ENCODE peak calls at places on chromosome 20, in five cellular contexts. X is GM23248, H is mucosa of descending colon, W is K562, F is stomach. C is an unnamed sample. For H3K4me1, the result is how much of the 10 kb centered on the place peaks cover.

GRCh38 chr20:61493798-61494305 is 241.8 kb downstream of the CDH4 start:
- DNase-seq in X (no peak), H (no peak), W (no peak), F (no peak), C (no peak)

GRCh38 chr20:34663213-34663943 is 13.5 kb downstream of the PIGU start:
- DNase-seq in X (no peak), H (no peak), W (no peak), F (no peak), C (no peak)

GRCh38 chr20:50799176-50799889 is 4.5 kb downstream of the BCAS4 start:
- DNase-seq in X (no peak), H (no peak), W (peak), F (no peak), C (no peak)

GRCh38 chr20:63116412-63117106 is 99.4 kb downstream of the YTHDF1 start:
- DNase-seq in X (peak), H (peak), W (peak), F (no peak), C (no peak)

GRCh38 chr20:36957875-36958667 is 6.6 kb upstream of the SAMHD1 start:
- DNase-seq in X (no peak), H (no peak), W (no peak), F (no peak), C (no peak)

GRCh38 chr20:21555470-21556120 is 41.7 kb upstream of the NKX2-2 start:
- DNase-seq in X (no peak), H (no peak), W (no peak), F (no peak), C (no peak)

GRCh38 chr20:58716476-58717277 is 24.1 kb downstream of the NPEPL1 start:
- DNase-seq in X (no peak), H (peak), W (no peak), F (peak), C (no peak)

GRCh38 chr20:44020406-44021148 is 105.9 kb downstream of the TOX2 start:
- DNase-seq in X (no peak), H (no peak), W (no peak), F (no peak), C (no peak)

GRCh38 chr20:61608275-61609085 is 356.4 kb downstream of the CDH4 start:
- DNase-seq in X (peak), H (no peak), W (peak), F (no peak), C (peak)

GRCh38 chr20:62557425-62557824 is 81.6 kb upstream of the GATA5 start:
- DNase-seq in X (peak), H (no peak), W (no peak), F (no peak), C (no peak)

GRCh38 chr20:57529810-57530209 is 4.9 kb upstream of the CTCFL start:
- DNase-seq in X (no peak), H (peak), W (no peak), F (no peak), C (no peak)

GRCh38 chr20:25283221-25283951 is 35.5 kb downstream of the PYGB start:
- DNase-seq in X (no peak), H (peak), W (no peak), F (peak), C (no peak)

GRCh38 chr20:56391596-56392281 is at the start of gene AURKA:
- DNase-seq in X (peak), H (no peak), W (no peak), F (no peak), C (no peak)

GRCh38 chr20:63769891-63770474 is 30.4 kb downstream of the SLC2A4RG start:
- DNase-seq in X (no peak), H (no peak), W (no peak), F (no peak), C (no peak)

GRCh38 chr20:8255945-8256632 is 124.0 kb downstream of the PLCB1 start:
- DNase-seq in X (no peak), H (no peak), W (no peak), F (no peak), C (no peak)

GRCh38 chr20:18637296-18637695 is 49.4 kb downstream of the DTD1 start:
- DNase-seq in X (no peak), H (no peak), W (no peak), F (no peak), C (no peak)

GRCh38 chr20:6665621-6666345 is 101.7 kb upstream of the BMP2 start:
- DNase-seq in X (no peak), H (no peak), W (no peak), F (no peak), C (no peak)

GRCh38 chr20:51345601-51346101 is 196.9 kb downstream of the NFATC2 start:
- DNase-seq in X (peak), H (no peak), W (no peak), F (no peak), C (no peak)

GRCh38 chr20:46743088-46743487 is 33.6 kb downstream of the SLC2A10 start:
- DNase-seq in X (no peak), H (no peak), W (no peak), F (no peak), C (no peak)

GRCh38 chr20:64245746-64246595 is 9.6 kb upstream of the PCMTD2 start:
- DNase-seq in X (no peak), H (no peak), W (no peak), F (peak), C (no peak)

GRCh38 chr20:34643919-34644318 is 33.0 kb downstream of the PIGU start:
- DNase-seq in X (peak), H (no peak), W (no peak), F (no peak), C (no peak)

GRCh38 chr20:17966432-17967312 is 1.9 kb downstream of the SNX5 start:
- DNase-seq in X (peak), H (no peak), W (no peak), F (no peak), C (peak)

GRCh38 chr20:60869626-60870025 is 382.4 kb upstream of the CDH4 start:
- DNase-seq in X (peak), H (no peak), W (no peak), F (no peak), C (no peak)

GRCh38 chr20:43191946-43192847 is 2.5 kb upstream of the PTPRT start:
- DNase-seq in X (peak), H (no peak), W (peak), F (no peak), C (peak)

GRCh38 chr20:58623579-58624473 is 27.3 kb upstream of the STX16 start:
- DNase-seq in X (peak), H (peak), W (peak), F (no peak), C (no peak)

GRCh38 chr20:46939031-46939430 is 44.4 kb downstream of the EYA2 start:
- DNase-seq in X (peak), H (no peak), W (peak), F (no peak), C (peak)

GRCh38 chr20:24936526-24937407 is 12.3 kb upstream of the CST7 start:
- DNase-seq in X (no peak), H (no peak), W (no peak), F (no peak), C (no peak)

GRCh38 chr20:843908-844307 is 10.4 kb downstream of the FAM110A start:
- DNase-seq in X (no peak), H (peak), W (no peak), F (no peak), C (no peak)

GRCh38 chr20:841568-842546 is 8.3 kb downstream of the FAM110A start:
- DNase-seq in X (no peak), H (peak), W (no peak), F (peak), C (no peak)

GRCh38 chr20:840858-841567 is 7.5 kb downstream of the FAM110A start:
- DNase-seq in X (peak), H (peak), W (no peak), F (peak), C (peak)

GRCh38 chr20:840503-840857 is 7.0 kb downstream of the FAM110A start:
- DNase-seq in X (no peak), H (no peak), W (no peak), F (no peak), C (no peak)

GRCh38 chr20:842547-842940 is 9.0 kb downstream of the FAM110A start:
- DNase-seq in X (no peak), H (no peak), W (no peak), F (no peak), C (no peak)
- H3K4me1 ChIP-seq in X (under half), H (under half), W (half or more), F (half or more), C (half or more)

GRCh38 chr20:10559266-10559665 is 114.5 kb downstream of the JAG1 start:
- DNase-seq in X (no peak), H (no peak), W (no peak), F (no peak), C (no peak)
- H3K4me1 ChIP-seq in X (under half), H (under half), W (under half), F (under half), C (under half)

DNA sequence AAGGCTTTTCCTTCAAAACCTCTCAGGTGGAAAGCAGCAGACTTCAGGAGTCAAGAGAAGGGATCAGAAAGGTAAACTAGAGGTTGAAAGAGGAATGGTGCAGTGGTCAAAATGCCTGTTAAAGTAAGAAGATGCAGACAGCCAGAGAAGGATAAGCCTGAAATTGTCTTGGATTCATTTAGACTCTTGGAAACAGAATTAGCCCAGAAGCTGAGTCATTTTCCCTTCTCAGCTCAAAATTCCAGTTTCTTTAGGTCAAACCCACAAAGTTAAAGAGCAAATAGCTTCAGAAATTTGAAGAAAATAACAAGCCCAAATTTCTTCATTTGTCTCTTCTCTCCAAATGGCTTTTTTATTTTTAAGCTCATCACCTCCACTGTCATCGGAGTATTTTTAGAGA is 73.9 kb downstream of the DHX35 start:
- DNase-seq in X (peak), H (no peak), W (no peak), F (no peak), C (no peak)
- H3K4me1 ChIP-seq in X (under half), H (under half), W (under half), F (under half), C (under half)

GRCh38 chr20:31677553-31678260 is 40.0 kb downstream of the COX4I2 start:
- DNase-seq in X (no peak), H (no peak), W (no peak), F (no peak), C (no peak)

GRCh38 chr20:31676534-31677030 is 38.9 kb downstream of the COX4I2 start:
- DNase-seq in X (no peak), H (no peak), W (peak), F (no peak), C (no peak)

GRCh38 chr20:31680286-31681127 is 42.2 kb downstream of the BCL2L1 start:
- DNase-seq in X (no peak), H (no peak), W (no peak), F (no peak), C (no peak)

GRCh38 chr20:31679357-31680285 is 41.9 kb downstream of the COX4I2 start:
- DNase-seq in X (no peak), H (no peak), W (no peak), F (no peak), C (no peak)

DNA sequence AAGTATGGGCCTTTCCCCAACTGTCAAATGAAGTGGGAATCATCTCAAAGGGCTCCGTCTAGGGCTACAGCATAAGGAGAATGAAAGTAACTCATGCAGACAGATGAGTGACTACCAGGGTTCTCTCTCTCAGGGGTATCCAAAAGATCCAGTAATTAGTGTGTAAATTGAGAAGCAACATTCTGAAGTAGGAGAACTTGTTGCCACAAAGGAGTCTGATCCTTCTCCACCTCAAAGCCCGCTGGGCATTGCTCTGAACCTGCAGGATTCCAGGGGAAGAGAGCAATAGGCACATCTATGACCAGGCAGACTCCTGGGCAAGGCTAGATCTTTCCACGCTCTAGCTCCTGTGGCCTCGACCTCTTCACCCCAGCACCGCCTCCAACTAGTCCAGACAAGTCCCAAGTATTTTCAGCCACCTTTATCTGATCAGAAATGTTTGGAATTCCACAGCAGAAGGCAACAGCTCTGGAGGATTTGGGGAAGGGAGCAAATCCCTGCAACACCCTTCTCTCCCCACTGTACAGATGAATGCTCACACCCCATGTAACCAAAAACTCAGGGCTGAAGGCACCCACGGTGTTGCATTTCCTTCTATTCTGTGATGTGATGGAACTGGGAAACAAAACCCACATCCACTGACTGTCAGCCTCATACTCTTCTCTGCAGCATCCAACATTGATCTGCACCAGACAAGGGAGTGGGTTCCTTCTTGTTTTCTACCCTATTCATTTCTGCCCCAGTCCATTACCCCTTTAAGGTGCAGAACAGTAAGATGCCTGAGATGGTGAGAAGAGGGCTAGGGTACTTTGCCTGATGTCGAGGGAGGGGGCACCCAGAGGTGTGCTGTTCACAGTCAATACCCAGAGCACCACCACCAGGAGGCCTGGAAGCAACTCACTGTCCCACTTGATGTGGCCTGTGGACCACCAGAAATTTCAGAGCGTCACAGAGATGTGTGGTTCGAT is 41.0 kb downstream of the COX4I2 start:
- DNase-seq in X (no peak), H (no peak), W (no peak), F (peak), C (no peak)
- H3K4me1 ChIP-seq in X (under half), H (under half), W (half or more), F (half or more), C (half or more)

GRCh38 chr20:53894707-53895384 is 175.5 kb downstream of the BCAS1 start:
- DNase-seq in X (no peak), H (no peak), W (no peak), F (no peak), C (peak)
- H3K4me1 ChIP-seq in X (under half), H (under half), W (under half), F (under half), C (half or more)

C was measured in OCI-LY7.